ENCODE peak calls at places on chromosomes 16 and 17, in eight cellular contexts. V, I, A, B, U, E, K and C are unnamed samples.
A peak's percentile ranks its signal among the peaks of the same experiment; 100 is the strongest.

GRCh38 chr17:75087558-75088453 is at the start of gene SLC16A5:
- DNase-seq in K (peak; percentile 67), E (no peak), A (peak; percentile 88), B (peak; percentile 97), U (peak; percentile 93), V (peak; percentile 88), I (no peak), C (peak; percentile 89)

GRCh38 chr17:338442-339192 is 14.0 kb downstream of the RPH3AL start:
- DNase-seq in A (no peak), K (no peak), U (no peak), B (no peak), V (no peak), E (no peak), I (no peak), C (no peak)

GRCh38 chr16:17037499-17037898 is 433.3 kb downstream of the XYLT1 start:
- DNase-seq in V (no peak), U (no peak), I (no peak), B (no peak), K (no peak), A (no peak), E (no peak), C (no peak)

GRCh38 chr16:77437859-77438258 is 3.0 kb upstream of the ADAMTS18 start:
- DNase-seq in I (no peak), B (no peak), K (no peak), U (no peak), V (no peak), A (no peak), E (no peak), C (peak; percentile 40)

GRCh38 chr16:49464093-49464492 is 90.5 kb downstream of the C16orf78 start:
- DNase-seq in E (peak; percentile 34), B (no peak), I (no peak), K (peak; percentile 14), U (no peak), V (no peak), A (peak; percentile 15), C (no peak)

GRCh38 chr17:42111901-42112551 is 488 bp downstream of the DHX58 start:
- DNase-seq in E (no peak), B (no peak), I (no peak), K (peak; percentile 45), U (no peak), A (peak; percentile 78), V (peak; percentile 45), C (peak; percentile 54)

GRCh38 chr16:69520800-69521602 is 44.8 kb upstream of the NFAT5 start:
- DNase-seq in V (peak; percentile 19), B (no peak), E (no peak), K (no peak), U (no peak), I (no peak), A (no peak), C (no peak)

GRCh38 chr17:1769826-1770477 is 8.1 kb downstream of the SERPINF1 start:
- DNase-seq in V (no peak), E (no peak), K (no peak), U (peak; percentile 76), B (no peak), I (peak; percentile 30), A (no peak), C (no peak)

GRCh38 chr17:64147110-64148016 is 17.4 kb upstream of the ERN1 start:
- DNase-seq in V (no peak), A (no peak), K (no peak), U (peak; percentile 57), E (no peak), I (no peak), B (no peak), C (no peak)

GRCh38 chr16:13896543-13897182 is 23.3 kb upstream of the ERCC4 start:
- DNase-seq in B (no peak), I (no peak), U (no peak), V (peak; percentile 4), K (no peak), E (no peak), A (no peak), C (no peak)

GRCh38 chr17:11308550-11308949 is 67.5 kb downstream of the SHISA6 start:
- DNase-seq in V (no peak), I (no peak), E (no peak), A (no peak), U (no peak), B (no peak), K (no peak), C (no peak)

GRCh38 chr17:21171309-21171922 is 42.5 kb downstream of the TMEM11 start:
- DNase-seq in V (no peak), B (no peak), K (no peak), E (no peak), U (no peak), I (no peak), A (no peak), C (no peak)

GRCh38 chr17:67576471-67576870 is 141.3 kb upstream of the NOL11 start:
- DNase-seq in K (no peak), E (no peak), V (no peak), B (no peak), A (no peak), U (no peak), I (no peak), C (no peak)

GRCh38 chr16:46923513-46924295 is 39.5 kb downstream of the GPT2 start:
- DNase-seq in A (no peak), V (peak; percentile 8), E (no peak), U (no peak), B (no peak), K (no peak), I (no peak), C (no peak)

GRCh38 chr17:2798188-2798587 is 1.9 kb downstream of the RAP1GAP2 start:
- DNase-seq in K (no peak), B (no peak), E (no peak), V (no peak), U (no peak), I (no peak), A (no peak), C (no peak)

GRCh38 chr17:42508426-42509164 is 27.4 kb upstream of the NAGLU start:
- DNase-seq in U (no peak), V (no peak), K (no peak), E (no peak), I (no peak), B (no peak), A (no peak), C (no peak)

GRCh38 chr16:24145927-24146326 is 110.2 kb upstream of the CACNG3 start:
- DNase-seq in E (no peak), B (no peak), A (no peak), V (no peak), K (no peak), U (no peak), I (no peak), C (no peak)

GRCh38 chr16:4404967-4405696 is 11.3 kb downstream of the CORO7 start:
- DNase-seq in U (no peak), E (peak; percentile 54), I (no peak), V (no peak), A (no peak), B (no peak), K (no peak), C (no peak)

GRCh38 chr17:81517339-81518112 is 4.9 kb upstream of the ACTG1 start:
- DNase-seq in E (peak; percentile 66), V (no peak), B (no peak), U (no peak), I (no peak), A (peak; percentile 80), K (no peak), C (peak; percentile 40)